ENCODE peak calls at places on chromosomes 3 and 15, in four cellular contexts. U is CD8-positive, alpha-beta T cell; E is uterus; M is HFF-Myc. S is an unnamed sample.

GRCh38 chr3:49602049-49602554 is 47.8 kb downstream of the BSN start:
- DNase-seq in U (no peak), E (no peak), M (no peak), S (peak)

GRCh38 chr3:9373443-9373842 is 10.6 kb downstream of the THUMPD3 start:
- DNase-seq in U (no peak), E (no peak), M (no peak), S (no peak)

GRCh38 chr15:75928680-75929608 is 25.3 kb downstream of the FBXO22 start:
- DNase-seq in U (no peak), E (no peak), M (no peak), S (no peak)

GRCh38 chr15:80118956-80119355 is 33.8 kb upstream of the FAH start:
- DNase-seq in U (no peak), E (no peak), M (no peak), S (no peak)

GRCh38 chr15:85582076-85582718 is 201.8 kb downstream of the AKAP13 start:
- DNase-seq in U (no peak), E (peak), M (no peak), S (no peak)

GRCh38 chr3:99753268-99753975 is 64.2 kb upstream of the CMSS1 start:
- DNase-seq in U (no peak), E (peak), M (peak), S (no peak)

GRCh38 chr15:69388259-69388658 is 25.9 kb upstream of the KIF23 start:
- DNase-seq in U (no peak), E (no peak), M (peak), S (no peak)

GRCh38 chr3:193546129-193546528 is 8.6 kb downstream of the ATP13A4 start:
- DNase-seq in U (no peak), E (no peak), M (no peak), S (no peak)

GRCh38 chr15:99180287-99180962 is 69.0 kb downstream of the TTC23 start:
- DNase-seq in U (no peak), E (no peak), M (no peak), S (no peak)

GRCh38 chr15:70833897-70834765 is 19.8 kb downstream of the LARP6 start:
- DNase-seq in U (no peak), E (no peak), M (peak), S (no peak)

GRCh38 chr3:126672741-126673140 is 17.8 kb upstream of the TXNRD3 start:
- DNase-seq in U (no peak), E (no peak), M (no peak), S (peak)

GRCh38 chr3:27673701-27674100 is 48.4 kb downstream of the EOMES start:
- DNase-seq in U (no peak), E (no peak), M (no peak), S (no peak)

GRCh38 chr15:68385240-68385561 is 46.8 kb downstream of the ITGA11 start:
- DNase-seq in U (no peak), E (peak), M (no peak), S (peak)

GRCh38 chr3:57079221-57079831 is 18.9 kb downstream of the SPATA12 start:
- DNase-seq in U (no peak), E (peak), M (no peak), S (peak)

DNA sequence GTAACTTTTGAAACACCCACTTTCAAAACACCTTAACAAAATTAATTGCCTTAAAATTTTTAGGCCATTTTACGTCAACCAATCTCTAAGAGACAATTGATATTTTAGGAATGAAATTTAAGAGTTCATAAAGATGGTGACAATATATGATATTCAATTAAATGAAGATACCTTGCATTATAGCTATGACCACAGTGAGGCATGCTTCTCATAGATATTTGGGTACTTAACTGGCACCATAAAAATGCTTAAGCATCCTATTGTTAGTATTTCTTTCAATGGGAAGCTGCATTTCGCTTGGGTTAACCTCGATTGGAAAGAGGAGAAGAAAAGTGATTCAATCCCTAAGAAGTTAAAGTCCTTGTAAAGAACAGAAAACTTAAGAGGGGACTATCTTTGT is 209.0 kb downstream of the GAP43 start:
- DNase-seq in U (no peak), E (no peak), M (no peak), S (no peak)
- TF ChIP-seq CTCF in U (no peak), E (no peak), M (no peak), S (no peak)

GRCh38 chr3:197670361-197670760 is 66.3 kb downstream of the RUBCN start:
- DNase-seq in U (no peak), E (no peak), M (no peak), S (no peak)
- TF ChIP-seq CTCF in U (no peak), E (no peak), M (no peak), S (no peak)

GRCh38 chr3:190336516-190337189 is 14.4 kb upstream of the CLDN1 start:
- DNase-seq in U (no peak), E (no peak), M (no peak), S (no peak)

GRCh38 chr3:190338717-190339116 is 16.5 kb upstream of the CLDN1 start:
- DNase-seq in U (no peak), E (no peak), M (no peak), S (no peak)

GRCh38 chr3:190340071-190340470 is 17.8 kb upstream of the CLDN1 start:
- DNase-seq in U (no peak), E (no peak), M (no peak), S (no peak)

GRCh38 chr3:190333961-190334360 is 11.7 kb upstream of the CLDN1 start:
- DNase-seq in U (no peak), E (no peak), M (no peak), S (no peak)

GRCh38 chr3:190339130-190339529 is 16.9 kb upstream of the CLDN1 start:
- DNase-seq in U (no peak), E (no peak), M (no peak), S (no peak)
- TF ChIP-seq CTCF in U (no peak), E (no peak), M (peak), S (peak)

GRCh38 chr3:94543161-94543560 is 480.3 kb downstream of the NSUN3 start:
- DNase-seq in U (no peak), E (no peak), M (no peak), S (no peak)

GRCh38 chr3:94544131-94544530 is 481.3 kb downstream of the NSUN3 start:
- DNase-seq in U (no peak), E (no peak), M (no peak), S (no peak)

DNA sequence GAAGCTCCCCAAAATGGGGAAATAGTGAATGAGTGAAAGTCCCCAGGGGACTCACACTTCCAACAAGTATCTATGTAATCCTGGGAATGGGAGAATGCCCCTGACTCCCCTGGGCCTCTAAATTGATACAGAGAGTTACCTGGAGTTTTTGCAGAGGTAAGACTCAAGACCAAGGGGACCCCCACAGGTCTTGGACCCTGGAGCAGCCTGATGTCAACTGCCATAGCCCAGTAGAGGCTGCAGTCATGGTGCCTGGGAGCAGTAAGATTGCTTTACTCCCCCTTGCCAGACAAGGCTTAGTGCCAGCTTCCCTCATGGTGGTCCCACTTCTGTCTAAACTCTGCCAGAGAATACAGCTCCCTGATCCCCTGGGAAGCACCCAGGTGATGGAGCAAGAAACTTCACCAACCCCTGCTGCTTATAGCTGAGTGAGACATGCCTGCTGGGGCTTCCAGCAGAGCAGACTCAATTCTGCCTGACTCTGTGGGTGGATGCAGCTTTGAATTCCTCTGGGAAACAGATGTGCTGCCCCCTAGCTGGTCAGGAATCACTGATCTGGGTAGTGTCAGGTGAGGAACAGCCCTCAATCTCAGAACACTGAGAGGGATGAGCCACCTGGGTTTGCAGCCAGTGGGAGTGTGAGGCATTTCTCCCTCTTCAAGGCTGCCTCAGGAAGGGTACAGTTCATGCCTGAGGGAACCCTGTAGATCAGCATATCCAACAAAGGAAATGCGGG is 485.9 kb downstream of the NSUN3 start:
- DNase-seq in U (no peak), E (no peak), M (no peak), S (no peak)
- TF ChIP-seq CTCF in U (no peak), E (no peak), M (no peak), S (no peak)

DNA sequence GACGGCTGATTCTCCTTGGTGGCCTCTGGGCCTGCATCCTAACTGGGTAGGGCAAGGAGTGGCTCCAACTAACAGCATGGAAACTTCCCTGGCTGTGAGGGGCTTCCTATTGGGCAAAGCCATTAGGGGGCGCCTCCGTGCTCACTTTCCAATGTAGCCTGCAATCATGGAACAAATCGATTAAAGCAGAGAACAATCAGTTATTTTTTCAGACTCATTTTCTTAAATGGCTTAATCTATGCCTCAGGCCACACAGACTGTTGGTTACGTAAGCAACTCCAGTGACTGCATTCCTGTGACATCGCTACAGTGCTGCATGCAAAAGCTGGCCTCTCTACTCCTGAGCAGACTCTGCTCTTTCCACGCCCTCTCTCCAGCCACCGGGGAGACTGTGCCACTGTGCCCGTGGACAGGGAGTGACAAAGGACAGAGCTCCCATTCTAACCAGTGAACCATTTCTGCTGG is 278.9 kb downstream of the KLF13 start:
- DNase-seq in U (no peak), E (no peak), M (no peak), S (no peak)
- TF ChIP-seq CTCF in U (no peak), E (no peak), M (peak), S (peak)